ENCODE peak calls at places on chromosomes 6 and 20, in four cellular contexts. O, X, Q and K are unnamed samples.

GRCh38 chr6:20866038-20866437 is 331.8 kb downstream of the CDKAL1 start:
- DNase-seq in O (no peak), X (no peak), Q (no peak), K (no peak)

GRCh38 chr6:22072939-22073338 is 223.9 kb downstream of the PRL start:
- DNase-seq in X (no peak), O (no peak), Q (no peak), K (no peak)

GRCh38 chr6:149176971-149177667 is 140.4 kb upstream of the TAB2 start:
- DNase-seq in O (no peak), Q (no peak), X (no peak), K (no peak)

GRCh38 chr20:53582574-53583351 is 10.9 kb downstream of the ZNF217 start:
- DNase-seq in Q (no peak), X (peak), O (peak), K (peak)

GRCh38 chr6:85126448-85127178 is 323.3 kb upstream of the NT5E start:
- DNase-seq in O (no peak), X (peak), Q (peak), K (no peak)

GRCh38 chr20:14622796-14623195 is 285.4 kb upstream of the FLRT3 start:
- DNase-seq in Q (no peak), X (no peak), O (no peak), K (no peak)

GRCh38 chr6:18545726-18546125 is 158.6 kb downstream of the RNF144B start:
- DNase-seq in O (no peak), Q (no peak), X (peak), K (no peak)

GRCh38 chr6:2834262-2834661 is 7.4 kb downstream of the SERPINB1 start:
- DNase-seq in Q (no peak), X (no peak), O (no peak), K (no peak)

GRCh38 chr6:160137989-160138835 is 16.6 kb downstream of the SLC22A1 start:
- DNase-seq in Q (no peak), X (peak), O (no peak), K (peak)

GRCh38 chr6:43771210-43771857 is 1.3 kb downstream of the VEGFA start:
- DNase-seq in O (peak), X (peak), Q (peak), K (peak)

GRCh38 chr6:77036400-77036799 is 426.9 kb downstream of the HTR1B start:
- DNase-seq in Q (no peak), X (no peak), O (no peak), K (no peak)

GRCh38 chr6:166588691-166589333 is 2.3 kb upstream of the RAMACL start:
- DNase-seq in X (no peak), Q (no peak), O (no peak), K (no peak)
- TF ChIP-seq POLR2AphosphoS5 in X (no peak), Q (no peak), O (no peak), K (no peak)

GRCh38 chr20:31670371-31671228 is 32.9 kb downstream of the COX4I2 start:
- DNase-seq in Q (peak), X (no peak), O (no peak), K (peak)
- H3K27ac ChIP-seq in Q (peak), X (no peak), O (no peak), K (peak)

DNA sequence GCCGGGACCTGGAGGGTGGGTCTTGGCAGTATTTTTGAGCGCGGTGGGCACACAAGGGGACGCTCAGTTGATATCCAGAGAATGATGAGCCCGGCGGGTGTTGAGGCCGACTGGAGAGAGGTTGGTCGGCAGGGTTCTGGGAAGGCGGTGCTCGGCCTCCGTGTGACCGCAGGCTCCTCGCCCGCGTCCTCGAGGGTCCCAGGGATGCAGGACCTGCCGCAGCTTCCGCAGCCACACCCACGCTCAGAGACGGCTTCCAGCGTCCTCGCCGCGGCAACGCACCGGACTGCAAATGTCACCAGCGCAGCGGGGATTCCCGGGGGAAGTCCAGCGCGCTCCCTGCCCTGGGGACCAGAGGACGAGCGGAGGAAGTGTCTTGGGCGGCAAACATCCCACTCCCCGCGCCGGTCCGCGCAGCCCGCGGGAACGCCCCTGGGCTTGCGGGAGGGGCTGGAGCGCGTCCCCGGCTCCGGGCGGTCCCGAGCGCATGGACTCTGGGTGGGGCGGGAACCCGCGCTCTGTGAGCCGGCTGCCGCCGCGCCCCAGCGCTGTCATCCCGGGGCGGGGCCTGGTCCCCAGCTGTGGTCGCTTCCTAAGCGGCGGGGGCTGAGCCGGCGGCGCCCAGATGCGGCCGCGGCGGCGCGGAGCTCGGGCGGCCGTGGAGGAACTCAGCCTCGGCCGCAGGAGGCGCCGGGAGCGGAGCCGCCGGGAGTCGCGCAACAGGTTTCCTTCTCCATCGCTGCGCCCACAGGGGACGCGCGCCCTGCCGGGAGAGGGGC is at the start of gene STX11:
- DNase-seq in X (peak), O (peak), Q (peak), K (peak)
- TF ChIP-seq POLR2AphosphoS5 in X (peak), O (peak), Q (no peak), K (no peak)

DNA sequence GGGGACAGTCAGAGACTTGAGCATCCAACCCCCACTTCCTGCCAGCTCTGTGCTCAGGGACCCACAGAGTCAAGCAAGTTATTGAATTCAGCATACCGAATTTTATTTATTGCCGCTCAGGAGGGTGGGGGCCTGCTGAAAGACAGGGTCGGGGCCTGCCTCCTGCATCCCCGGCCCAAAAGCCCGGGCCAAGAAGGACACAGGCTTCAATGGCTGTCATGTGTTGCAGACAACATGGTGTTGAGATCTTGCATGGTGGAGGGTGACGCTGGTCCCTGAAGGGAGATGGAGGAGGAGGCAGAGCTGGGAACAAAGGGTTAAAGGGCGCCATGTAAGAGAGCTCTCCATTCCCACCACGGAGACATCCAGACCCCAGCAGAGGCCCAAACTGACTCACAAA is 698 bp downstream of the SFTA2 start:
- DNase-seq in Q (no peak), X (no peak), O (no peak), K (no peak)
- H3K27ac ChIP-seq in Q (no peak), X (no peak), O (no peak), K (no peak)

GRCh38 chr6:36633370-36633769 is 39.2 kb downstream of the SRSF3 start:
- DNase-seq in Q (no peak), X (no peak), O (no peak), K (no peak)

GRCh38 chr6:36634317-36634716 is 40.2 kb downstream of the SRSF3 start:
- DNase-seq in Q (no peak), X (no peak), O (no peak), K (no peak)

GRCh38 chr6:36636283-36636682 is 42.1 kb downstream of the SRSF3 start:
- DNase-seq in X (no peak), O (no peak), Q (no peak), K (no peak)

GRCh38 chr6:36631326-36632046 is 37.3 kb downstream of the SRSF3 start:
- DNase-seq in Q (no peak), O (no peak), X (no peak), K (no peak)

DNA sequence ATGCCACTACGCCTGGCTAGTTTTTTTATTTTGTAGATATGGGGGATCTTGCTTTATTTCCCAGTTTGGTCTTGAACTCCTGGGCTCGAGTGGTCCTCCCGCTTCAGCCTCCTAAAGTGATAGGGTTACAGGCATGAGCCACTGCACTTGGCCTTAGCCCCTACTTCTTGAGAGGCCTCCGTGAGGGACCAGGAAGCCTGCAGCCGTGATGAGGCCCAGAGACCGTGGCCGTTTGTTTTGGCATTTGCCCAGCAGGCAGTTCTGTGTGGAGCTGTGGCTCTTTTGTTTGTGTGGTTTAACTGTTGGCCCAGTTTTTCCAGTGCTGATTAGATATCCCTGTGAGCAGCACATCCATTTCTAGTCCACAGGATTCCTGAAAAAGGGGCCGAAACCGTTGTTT is 39.8 kb downstream of the SRSF3 start:
- DNase-seq in X (peak), O (no peak), Q (peak), K (no peak)
- TF ChIP-seq POLR2AphosphoS5 in X (no peak), O (no peak), Q (no peak), K (no peak)

DNA sequence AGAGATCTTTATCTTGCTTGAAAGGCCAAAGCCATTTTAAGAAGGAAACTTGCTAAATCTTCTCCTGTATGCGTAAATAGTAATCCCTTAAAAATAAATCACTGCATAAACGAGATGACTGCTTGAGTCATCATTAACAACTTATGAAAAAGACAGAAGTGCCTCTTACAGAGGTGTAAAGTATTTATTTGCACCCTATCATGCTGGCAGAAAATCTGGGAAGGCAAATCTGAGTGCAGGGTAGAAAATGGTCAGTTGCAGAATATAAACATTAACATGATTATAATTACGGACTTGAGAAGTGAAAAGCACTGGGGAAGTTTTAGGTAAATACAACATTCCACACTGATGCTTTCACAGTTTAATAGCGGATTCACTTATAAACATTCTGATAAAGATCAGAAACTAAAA is 67.5 kb upstream of the FBXO30 start:
- DNase-seq in O (no peak), Q (no peak), X (no peak), K (no peak)
- H3K27ac ChIP-seq in O (no peak), Q (no peak), X (no peak), K (peak)

DNA sequence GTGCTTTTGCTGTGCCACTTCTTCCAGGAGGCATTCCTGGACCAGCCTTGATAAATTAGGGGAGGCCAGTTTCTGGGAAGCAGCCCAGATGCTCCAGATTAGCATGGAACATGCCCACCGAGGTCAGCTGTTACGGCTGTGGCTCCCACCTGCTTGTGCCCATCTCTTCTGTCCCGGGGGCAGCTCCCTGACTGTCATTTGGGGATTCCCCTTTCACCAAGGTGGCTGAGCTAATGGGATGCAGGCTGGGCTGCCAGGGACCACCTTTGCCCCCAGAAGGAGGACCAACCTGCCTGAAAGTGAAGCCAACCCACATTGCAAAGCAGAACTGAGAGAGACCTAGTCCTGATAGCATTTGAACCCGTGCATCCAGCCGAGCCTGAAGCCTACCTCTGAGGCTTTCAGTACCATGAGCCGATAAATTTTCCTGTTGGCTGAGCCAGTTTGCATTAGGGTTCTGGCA is 85.3 kb downstream of the PTPN1 start:
- DNase-seq in Q (no peak), O (no peak), X (no peak), K (no peak)
- TF ChIP-seq POLR2AphosphoS5 in Q (no peak), O (no peak), X (no peak), K (no peak)

GRCh38 chr6:155014137-155014536 is 19.0 kb downstream of the TIAM2 start:
- DNase-seq in X (peak), O (no peak), Q (no peak), K (no peak)
- H3K27ac ChIP-seq in X (peak), O (no peak), Q (no peak), K (no peak)

GRCh38 chr6:129671442-129672344 is 38.3 kb downstream of the ARHGAP18 start:
- DNase-seq in Q (no peak), O (peak), X (no peak), K (no peak)
- TF ChIP-seq POLR2AphosphoS5 in Q (no peak), O (no peak), X (peak), K (no peak)